ENCODE peak calls at places on chromosome 14, in seven cellular contexts. S is astrocyte, O is colonic mucosa, T is HCT116, N is SK-N-SH, B is fibroblast of lung, L is MM.1S. R is an unnamed sample.

GRCh38 chr14:57412341-57412740 is 22.0 kb downstream of the NAA30 start:
- DNase-seq in S (no peak), O (no peak), T (no peak), N (no peak), B (no peak), L (no peak), R (no peak)

GRCh38 chr14:78278464-78278863 is 108.3 kb downstream of the NRXN3 start:
- DNase-seq in S (no peak), O (no peak), T (no peak), N (no peak), B (no peak), L (no peak), R (no peak)

GRCh38 chr14:45610303-45610702 is 357.3 kb upstream of the MIS18BP1 start:
- DNase-seq in S (peak; percentile 0), O (no peak), T (no peak), N (no peak), B (peak; percentile 1), L (no peak), R (peak; percentile 39)

GRCh38 chr14:37869633-37870032 is 274.2 kb downstream of the TTC6 start:
- DNase-seq in S (no peak), O (no peak), T (no peak), N (no peak), B (no peak), L (no peak), R (no peak)

GRCh38 chr14:101859538-101859902 is 98.0 kb downstream of the PPP2R5C start:
- DNase-seq in S (no peak), O (no peak), T (no peak), N (no peak), B (no peak), L (no peak), R (no peak)

GRCh38 chr14:68952544-68953535 is 26.3 kb downstream of the ACTN1 start:
- DNase-seq in S (peak; percentile 74), O (no peak), T (no peak), N (peak; percentile 78), B (peak; percentile 98), L (peak; percentile 54), R (no peak)

GRCh38 chr14:94079891-94080605 is 954 bp downstream of the DDX24 start:
- DNase-seq in S (peak; percentile 44), O (no peak), T (no peak), N (no peak), B (peak; percentile 42), L (no peak), R (no peak)

GRCh38 chr14:31009836-31010618 is 15.4 kb upstream of the AP4S1 start:
- DNase-seq in S (no peak), O (no peak), T (no peak), N (no peak), B (no peak), L (no peak), R (no peak)

GRCh38 chr14:89303452-89304435 is 113.3 kb downstream of the FOXN3 start:
- DNase-seq in S (peak; percentile 87), O (peak; percentile 57), T (no peak), N (no peak), B (peak; percentile 95), L (peak; percentile 70), R (peak; percentile 22)

GRCh38 chr14:99479160-99479902 is 1.3 kb downstream of the SETD3 start:
- DNase-seq in S (no peak), O (no peak), T (no peak), N (no peak), B (peak; percentile 22), L (no peak), R (peak; percentile 15)

GRCh38 chr14:34755215-34755614 is 40.8 kb upstream of the CFL2 start:
- DNase-seq in S (no peak), O (no peak), T (no peak), N (no peak), B (no peak), L (no peak), R (no peak)

GRCh38 chr14:30582376-30582775 is 23.4 kb downstream of the G2E3 start:
- DNase-seq in S (no peak), O (no peak), T (no peak), N (no peak), B (no peak), L (no peak), R (no peak)

GRCh38 chr14:24102357-24103048 is 8.4 kb downstream of the PCK2 start:
- DNase-seq in S (no peak), O (no peak), T (no peak), N (no peak), B (no peak), L (no peak), R (no peak)

GRCh38 chr14:20412876-20413784 is at the start of gene TEP1:
- DNase-seq in S (peak; percentile 73), O (peak; percentile 95), T (peak; percentile 58), N (peak; percentile 87), B (peak; percentile 80), L (peak; percentile 17), R (peak; percentile 87)

GRCh38 chr14:70662816-70663215 is 21.1 kb downstream of the TTC9 start:
- DNase-seq in S (no peak), O (no peak), T (no peak), N (no peak), B (no peak), L (no peak), R (no peak)

GRCh38 chr14:70663707-70664179 is 22.0 kb downstream of the TTC9 start:
- DNase-seq in S (peak; percentile 37), O (no peak), T (no peak), N (no peak), B (peak; percentile 44), L (no peak), R (no peak)

GRCh38 chr14:70658899-70659298 is 17.2 kb downstream of the TTC9 start:
- DNase-seq in S (no peak), O (no peak), T (no peak), N (no peak), B (no peak), L (no peak), R (no peak)

GRCh38 chr14:70662080-70662479 is 20.4 kb downstream of the TTC9 start:
- DNase-seq in S (no peak), O (no peak), T (no peak), N (no peak), B (no peak), L (no peak), R (no peak)

DNA sequence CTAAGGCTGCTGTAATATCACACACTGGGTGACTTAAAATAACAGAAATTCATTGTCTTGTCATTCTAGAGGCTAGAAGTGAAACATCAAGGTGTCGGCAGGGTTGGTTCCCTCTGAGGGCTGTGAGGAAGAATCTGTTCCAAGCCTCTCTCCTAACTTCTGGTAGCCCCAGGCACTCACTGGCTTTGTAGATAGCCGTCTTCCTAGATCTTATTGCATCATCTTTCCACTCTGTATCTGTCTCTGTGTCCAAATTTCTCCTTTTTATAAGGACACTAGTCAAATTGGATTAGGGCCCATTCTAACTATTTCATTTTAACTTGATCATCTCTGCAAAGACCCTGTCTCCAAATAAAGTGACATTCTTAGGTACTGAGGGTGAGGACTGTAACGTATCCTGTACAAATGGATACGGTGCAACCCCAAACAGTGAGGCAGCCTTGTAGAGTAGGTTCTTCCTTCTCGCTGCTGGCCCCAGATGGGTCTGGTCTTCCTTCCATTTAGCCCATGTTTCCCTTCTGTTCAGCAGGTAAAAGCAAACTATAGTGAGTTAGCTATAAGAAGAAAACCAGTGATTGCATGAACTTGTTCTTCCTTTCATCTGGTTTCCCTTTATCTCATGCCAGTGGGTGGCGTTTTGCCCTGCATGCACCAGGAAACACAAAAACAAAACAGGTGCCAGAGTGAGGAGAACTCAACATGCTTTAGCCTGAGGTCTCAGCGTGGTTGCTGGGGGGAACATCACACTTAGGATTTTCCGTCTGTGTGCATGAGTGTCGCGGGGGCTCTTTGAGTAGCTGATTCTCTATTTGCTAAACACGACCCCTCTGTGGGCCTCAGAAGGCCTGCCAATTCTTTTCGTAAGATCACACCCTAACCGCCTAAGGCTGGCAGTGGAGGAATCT is 19.5 kb downstream of the TTC9 start:
- DNase-seq in S (no peak), O (peak; percentile 32), T (no peak), N (no peak), B (no peak), L (no peak), R (no peak)
- TF ChIP-seq CTCF in S (no peak), O (no peak), T (no peak), N (no peak), B (no peak), L (no peak), R (no peak)

GRCh38 chr14:29163109-29163508 is 396.5 kb downstream of the FOXG1 start:
- DNase-seq in S (no peak), O (no peak), T (no peak), N (no peak), B (no peak), L (no peak), R (no peak)
- H3K9me3 ChIP-seq in S (no peaks in the 10 kb centered on the region), O (no peaks in the 10 kb centered on the region), T (peaks cover 18% of the 10 kb centered on the region), N (no peaks in the 10 kb centered on the region), B (no peaks in the 10 kb centered on the region), L (no peaks in the 10 kb centered on the region), R (peaks cover 9% of the 10 kb centered on the region)

GRCh38 chr14:61470954-61471279 is 149.5 kb downstream of the PRKCH start:
- DNase-seq in S (no peak), O (peak; percentile 12), T (no peak), N (no peak), B (no peak), L (no peak), R (no peak)
- H3K9ac ChIP-seq in S (peak overlapping the region; percentile 80), O (no peak overlapping the region), T (no peak overlapping the region), N (peak overlapping the region; percentile 62), B (peak overlapping the region; percentile 59), L (no peak overlapping the region), R (no peak overlapping the region)

DNA sequence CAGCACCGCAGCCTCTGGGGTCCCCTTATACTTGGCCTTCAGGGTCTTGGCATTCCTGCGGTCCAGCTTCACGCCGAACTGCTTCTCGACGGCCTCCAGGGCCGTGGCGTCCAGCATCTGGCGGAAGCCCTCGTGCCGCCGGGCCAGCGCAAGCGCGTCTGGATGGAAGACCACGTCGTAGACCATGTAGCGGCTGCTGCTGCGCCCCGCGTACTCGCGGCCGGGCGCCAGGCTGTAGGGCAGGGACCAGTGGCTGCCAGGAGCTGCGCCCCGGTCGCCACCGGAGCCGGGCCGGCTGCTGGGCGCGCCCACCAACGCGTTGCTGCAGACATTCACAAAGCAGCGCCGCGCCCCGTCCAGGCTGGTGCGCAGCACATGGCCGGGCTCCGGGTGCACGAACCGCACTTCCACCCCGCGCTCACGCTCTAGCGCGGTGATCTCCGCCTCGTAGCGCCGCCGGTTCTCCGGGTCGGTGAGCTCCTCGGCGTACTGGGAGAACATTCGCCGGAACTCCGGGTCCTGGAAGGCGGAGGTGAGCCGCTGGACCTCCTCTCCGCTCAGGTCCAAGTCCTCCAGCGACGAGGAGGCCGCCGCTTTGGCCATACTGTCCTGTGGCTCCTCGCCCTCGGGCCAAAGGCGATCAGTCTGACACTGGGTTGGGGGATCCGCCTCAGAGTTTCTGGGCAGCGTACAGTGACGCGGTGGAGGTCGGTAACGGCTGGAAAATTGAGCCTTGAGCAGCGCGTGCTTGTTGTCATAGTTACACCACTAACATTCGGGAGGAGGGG is at the start of gene DNAAF2:
- DNase-seq in S (peak; percentile 71), O (peak; percentile 69), T (no peak), N (peak; percentile 74), B (peak; percentile 80), L (peak; percentile 31), R (peak; percentile 87)
- TF ChIP-seq CTCF in S (no peak), O (no peak), T (no peak), N (no peak), B (no peak), L (no peak), R (no peak)